ENCODE peak calls at places on chromosomes 5 and 9, in five cellular contexts. One of them, this sample, is unnamed.

GRCh38 chr5:139660916-139661814 is 13.0 kb downstream of the CXXC5 start:
- DNase-seq in stimulated activated CD8-positive, alpha-beta memory T cell treated with anti-CD3 and anti-CD28 coated beads, Interleukin-15, amount 100 ng/mL, for 4 hours: no peak
- DNase-seq in omental fat pad: peak
- DNase-seq in NCI-H146: no peak
- DNase-seq in activated CD4-positive, alpha-beta T cell treated with anti-CD3 and anti-CD28 coated beads, Interleukin-2, amount 50 U/mL, for 1 hour: no peak
- DNase-seq in this sample: no peak

GRCh38 chr5:138448481-138449398 is 9.9 kb downstream of the REEP2 start:
- DNase-seq in NCI-H146: peak
- DNase-seq in activated CD4-positive, alpha-beta T cell treated with anti-CD3 and anti-CD28 coated beads, Interleukin-2, amount 50 U/mL, for 1 hour: no peak
- DNase-seq in stimulated activated CD8-positive, alpha-beta memory T cell treated with anti-CD3 and anti-CD28 coated beads, Interleukin-15, amount 100 ng/mL, for 4 hours: no peak
- DNase-seq in omental fat pad: no peak
- DNase-seq in this sample: no peak

GRCh38 chr5:135133698-135134515 is 99.9 kb upstream of the PITX1 start:
- DNase-seq in stimulated activated CD8-positive, alpha-beta memory T cell treated with anti-CD3 and anti-CD28 coated beads, Interleukin-15, amount 100 ng/mL, for 4 hours: no peak
- DNase-seq in activated CD4-positive, alpha-beta T cell treated with anti-CD3 and anti-CD28 coated beads, Interleukin-2, amount 50 U/mL, for 1 hour: no peak
- DNase-seq in NCI-H146: no peak
- DNase-seq in omental fat pad: no peak
- DNase-seq in this sample: no peak

GRCh38 chr5:173715607-173716006 is 99.2 kb upstream of the BOD1 start:
- DNase-seq in stimulated activated CD8-positive, alpha-beta memory T cell treated with anti-CD3 and anti-CD28 coated beads, Interleukin-15, amount 100 ng/mL, for 4 hours: no peak
- DNase-seq in omental fat pad: no peak
- DNase-seq in activated CD4-positive, alpha-beta T cell treated with anti-CD3 and anti-CD28 coated beads, Interleukin-2, amount 50 U/mL, for 1 hour: no peak
- DNase-seq in NCI-H146: no peak
- DNase-seq in this sample: no peak

GRCh38 chr9:13721481-13722235 is 442.2 kb upstream of the MPDZ start:
- DNase-seq in omental fat pad: no peak
- DNase-seq in stimulated activated CD8-positive, alpha-beta memory T cell treated with anti-CD3 and anti-CD28 coated beads, Interleukin-15, amount 100 ng/mL, for 4 hours: no peak
- DNase-seq in activated CD4-positive, alpha-beta T cell treated with anti-CD3 and anti-CD28 coated beads, Interleukin-2, amount 50 U/mL, for 1 hour: no peak
- DNase-seq in NCI-H146: no peak
- DNase-seq in this sample: no peak

GRCh38 chr9:27714388-27714787 is 141.1 kb upstream of the C9orf72 start:
- DNase-seq in stimulated activated CD8-positive, alpha-beta memory T cell treated with anti-CD3 and anti-CD28 coated beads, Interleukin-15, amount 100 ng/mL, for 4 hours: no peak
- DNase-seq in NCI-H146: no peak
- DNase-seq in activated CD4-positive, alpha-beta T cell treated with anti-CD3 and anti-CD28 coated beads, Interleukin-2, amount 50 U/mL, for 1 hour: no peak
- DNase-seq in omental fat pad: no peak
- DNase-seq in this sample: no peak

GRCh38 chr9:34568133-34568532 is 21.4 kb downstream of the CNTFR start:
- DNase-seq in NCI-H146: no peak
- DNase-seq in activated CD4-positive, alpha-beta T cell treated with anti-CD3 and anti-CD28 coated beads, Interleukin-2, amount 50 U/mL, for 1 hour: no peak
- DNase-seq in stimulated activated CD8-positive, alpha-beta memory T cell treated with anti-CD3 and anti-CD28 coated beads, Interleukin-15, amount 100 ng/mL, for 4 hours: no peak
- DNase-seq in omental fat pad: no peak
- DNase-seq in this sample: no peak

GRCh38 chr9:278651-279050 is 64.0 kb downstream of the DOCK8 start:
- DNase-seq in omental fat pad: no peak
- DNase-seq in NCI-H146: no peak
- DNase-seq in stimulated activated CD8-positive, alpha-beta memory T cell treated with anti-CD3 and anti-CD28 coated beads, Interleukin-15, amount 100 ng/mL, for 4 hours: no peak
- DNase-seq in activated CD4-positive, alpha-beta T cell treated with anti-CD3 and anti-CD28 coated beads, Interleukin-2, amount 50 U/mL, for 1 hour: peak
- DNase-seq in this sample: no peak

GRCh38 chr5:65194871-65195270 is 286.8 kb downstream of the ADAMTS6 start:
- DNase-seq in activated CD4-positive, alpha-beta T cell treated with anti-CD3 and anti-CD28 coated beads, Interleukin-2, amount 50 U/mL, for 1 hour: no peak
- DNase-seq in NCI-H146: no peak
- DNase-seq in stimulated activated CD8-positive, alpha-beta memory T cell treated with anti-CD3 and anti-CD28 coated beads, Interleukin-15, amount 100 ng/mL, for 4 hours: no peak
- DNase-seq in omental fat pad: no peak
- DNase-seq in this sample: no peak

GRCh38 chr9:81032831-81033230 is 656.5 kb downstream of the TLE1 start:
- DNase-seq in activated CD4-positive, alpha-beta T cell treated with anti-CD3 and anti-CD28 coated beads, Interleukin-2, amount 50 U/mL, for 1 hour: no peak
- DNase-seq in omental fat pad: no peak
- DNase-seq in stimulated activated CD8-positive, alpha-beta memory T cell treated with anti-CD3 and anti-CD28 coated beads, Interleukin-15, amount 100 ng/mL, for 4 hours: no peak
- DNase-seq in NCI-H146: no peak
- DNase-seq in this sample: no peak

GRCh38 chr9:112074250-112075008 is 100.7 kb downstream of the SUSD1 start:
- DNase-seq in omental fat pad: no peak
- DNase-seq in stimulated activated CD8-positive, alpha-beta memory T cell treated with anti-CD3 and anti-CD28 coated beads, Interleukin-15, amount 100 ng/mL, for 4 hours: no peak
- DNase-seq in activated CD4-positive, alpha-beta T cell treated with anti-CD3 and anti-CD28 coated beads, Interleukin-2, amount 50 U/mL, for 1 hour: peak
- DNase-seq in NCI-H146: peak
- DNase-seq in this sample: no peak

GRCh38 chr9:90219548-90220118 is 423.0 kb downstream of the DIRAS2 start:
- DNase-seq in activated CD4-positive, alpha-beta T cell treated with anti-CD3 and anti-CD28 coated beads, Interleukin-2, amount 50 U/mL, for 1 hour: peak
- DNase-seq in NCI-H146: no peak
- DNase-seq in stimulated activated CD8-positive, alpha-beta memory T cell treated with anti-CD3 and anti-CD28 coated beads, Interleukin-15, amount 100 ng/mL, for 4 hours: no peak
- DNase-seq in omental fat pad: no peak
- DNase-seq in this sample: no peak

GRCh38 chr5:64418013-64418412 is 87.8 kb upstream of the RGS7BP start:
- DNase-seq in NCI-H146: no peak
- DNase-seq in activated CD4-positive, alpha-beta T cell treated with anti-CD3 and anti-CD28 coated beads, Interleukin-2, amount 50 U/mL, for 1 hour: no peak
- DNase-seq in stimulated activated CD8-positive, alpha-beta memory T cell treated with anti-CD3 and anti-CD28 coated beads, Interleukin-15, amount 100 ng/mL, for 4 hours: no peak
- DNase-seq in omental fat pad: no peak
- DNase-seq in this sample: no peak

GRCh38 chr5:173591300-173591622 is 25.2 kb downstream of the BOD1 start:
- DNase-seq in activated CD4-positive, alpha-beta T cell treated with anti-CD3 and anti-CD28 coated beads, Interleukin-2, amount 50 U/mL, for 1 hour: no peak
- DNase-seq in NCI-H146: no peak
- DNase-seq in stimulated activated CD8-positive, alpha-beta memory T cell treated with anti-CD3 and anti-CD28 coated beads, Interleukin-15, amount 100 ng/mL, for 4 hours: no peak
- DNase-seq in omental fat pad: no peak
- DNase-seq in this sample: no peak

GRCh38 chr9:126436545-126437269 is 110.1 kb downstream of the MVB12B start:
- DNase-seq in activated CD4-positive, alpha-beta T cell treated with anti-CD3 and anti-CD28 coated beads, Interleukin-2, amount 50 U/mL, for 1 hour: no peak
- DNase-seq in omental fat pad: no peak
- DNase-seq in NCI-H146: peak
- DNase-seq in stimulated activated CD8-positive, alpha-beta memory T cell treated with anti-CD3 and anti-CD28 coated beads, Interleukin-15, amount 100 ng/mL, for 4 hours: no peak
- DNase-seq in this sample: no peak

This sample was measured in cortex of kidney.